ENCODE peak calls at places on chromosomes 5 and 9, in four cellular contexts. A is HepG2, K is GM12878, B is K562. F is an unnamed sample.
A peak's percentile ranks its signal among the peaks of the same experiment; 100 is the strongest.

GRCh38 chr9:92444841-92445240 is 20.6 kb upstream of the OMD start:
- DNase-seq in K (no peak), B (no peak), A (no peak), F (no peak)

GRCh38 chr5:119330367-119331183 is 25.2 kb upstream of the TNFAIP8 start:
- DNase-seq in B (peak; percentile 94), A (no peak), K (no peak), F (no peak)

GRCh38 chr5:129412731-129413130 is 47.4 kb upstream of the ADAMTS19 start:
- DNase-seq in B (no peak), A (no peak), K (no peak), F (no peak)

GRCh38 chr9:33778700-33779351 is 16.5 kb upstream of the PRSS3 start:
- DNase-seq in A (peak; percentile 54), K (peak; percentile 26), B (peak; percentile 77), F (peak; percentile 66)

GRCh38 chr9:87180361-87180760 is 233.1 kb upstream of the GAS1 start:
- DNase-seq in K (no peak), A (no peak), B (no peak), F (no peak)

GRCh38 chr5:129807162-129807814 is 59.4 kb downstream of the MINAR2 start:
- DNase-seq in K (no peak), B (no peak), A (no peak), F (no peak)

GRCh38 chr5:150637245-150638052 is 3.0 kb upstream of the SYNPO start:
- DNase-seq in A (peak; percentile 75), K (no peak), B (no peak), F (no peak)

GRCh38 chr9:133691659-133692363 is 46.3 kb downstream of the SARDH start:
- DNase-seq in A (no peak), K (no peak), B (no peak), F (no peak)

GRCh38 chr5:123700624-123701023 is 188.6 kb downstream of the CSNK1G3 start:
- DNase-seq in A (no peak), B (no peak), K (no peak), F (no peak)

GRCh38 chr5:60843693-60844428 is at the start of gene ELOVL7:
- DNase-seq in A (peak; percentile 59), B (peak; percentile 80), K (no peak), F (peak; percentile 76)

GRCh38 chr9:75087279-75087823 is 604 bp downstream of the NMRK1 start:
- DNase-seq in K (peak; percentile 57), B (no peak), A (peak; percentile 21), F (peak; percentile 18)

GRCh38 chr5:3905031-3905430 is 309.4 kb downstream of the IRX1 start:
- DNase-seq in B (no peak), A (no peak), K (no peak), F (no peak)

GRCh38 chr5:3899093-3899492 is 303.5 kb downstream of the IRX1 start:
- DNase-seq in K (no peak), A (no peak), B (no peak), F (no peak)

GRCh38 chr5:3905521-3905920 is 309.9 kb downstream of the IRX1 start:
- DNase-seq in K (no peak), B (no peak), A (no peak), F (no peak)

GRCh38 chr5:3904584-3904983 is 309.0 kb downstream of the IRX1 start:
- DNase-seq in B (no peak), A (no peak), K (no peak), F (no peak)
- TF ChIP-seq FOXK2 in B (no peak), A (no peak), K (no peak), F (no peak)

DNA sequence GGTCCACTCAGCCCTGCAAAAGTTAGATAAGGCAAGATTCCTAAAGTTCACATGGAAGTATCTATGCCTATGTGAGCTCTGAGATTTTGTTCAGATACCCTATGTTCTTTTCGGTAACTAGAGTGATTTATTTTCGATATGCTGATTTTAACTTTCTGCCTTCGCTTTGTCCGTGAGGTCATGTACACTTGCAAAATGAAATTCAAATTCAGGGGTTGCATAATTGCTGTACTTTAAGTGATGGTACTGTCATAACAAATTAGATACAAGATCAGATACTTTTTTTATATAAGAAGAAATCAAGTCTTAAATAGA is 338 bp upstream of the ECPAS start:
- DNase-seq in K (no peak), A (no peak), B (no peak), F (no peak)
- TF ChIP-seq FOXM1 in K (no peak), A (no peak), B (no peak), F (no peak)

GRCh38 chr5:136066705-136067271 is 38.0 kb downstream of the TGFBI start:
- DNase-seq in B (no peak), K (no peak), A (peak; percentile 73), F (no peak)
- TF ChIP-seq FOXK2 in B (no peak), K (no peak), A (no peak), F (no peak)

GRCh38 chr9:126939821-126940221 is 25.2 kb downstream of the RALGPS1 start:
- DNase-seq in K (no peak), B (no peak), A (peak; percentile 84), F (no peak)
- TF ChIP-seq FOXM1 in K (no peak), B (no peak), A (no peak), F (no peak)

GRCh38 chr5:93158841-93159240 is 422.2 kb downstream of the NR2F1-AS1 start:
- DNase-seq in A (no peak), B (no peak), K (no peak), F (no peak)
- TF ChIP-seq FOXK2 in A (no peak), B (no peak), K (no peak), F (no peak)

GRCh38 chr5:153895266-153895665 is 143.4 kb downstream of the FAM114A2 start:
- DNase-seq in B (no peak), A (no peak), K (no peak), F (no peak)

GRCh38 chr5:153893809-153894208 is 144.9 kb downstream of the FAM114A2 start:
- DNase-seq in A (no peak), K (no peak), B (peak; percentile 57), F (no peak)

GRCh38 chr5:153896117-153896516 is 142.6 kb downstream of the FAM114A2 start:
- DNase-seq in B (no peak), A (no peak), K (no peak), F (no peak)

GRCh38 chr5:153900703-153901395 is 137.9 kb downstream of the FAM114A2 start:
- DNase-seq in K (no peak), B (no peak), A (no peak), F (no peak)

DNA sequence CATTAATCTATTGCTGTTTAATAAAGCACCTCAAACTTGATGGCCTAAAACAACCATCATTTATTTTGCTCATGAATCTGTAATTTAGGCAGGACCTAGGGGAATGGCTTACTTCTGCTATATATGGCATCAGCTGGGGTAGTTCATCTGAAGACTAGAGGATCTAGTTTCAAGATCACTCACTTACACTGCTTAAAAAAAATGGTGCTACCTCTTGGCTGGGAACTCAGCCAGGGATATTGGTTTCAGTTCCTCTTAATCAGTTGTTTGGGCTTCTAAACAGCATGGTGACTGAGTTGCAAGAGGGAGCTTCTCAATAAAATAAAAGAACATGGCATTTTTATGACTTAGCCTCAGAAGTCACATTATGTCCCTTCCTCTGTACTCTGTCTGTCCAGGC is 142.0 kb downstream of the FAM114A2 start:
- DNase-seq in K (peak; percentile 63), A (no peak), B (no peak), F (no peak)
- TF ChIP-seq FOXM1 in K (no peak), A (no peak), B (no peak), F (no peak)